ENCODE peak calls at places on chromosomes 11 and 22, in nine cellular contexts. One of them, this sample, is unnamed.

GRCh38 chr11:108223449-108224149 is 732 bp downstream of the ATM start:
- DNase-seq in SK-N-SH: no peak
- DNase-seq in mammary epithelial cell: peak; percentile 7
- DNase-seq in mesendoderm: peak; percentile 91
- DNase-seq in astrocyte: peak; percentile 48
- DNase-seq in A549: no peak
- DNase-seq in neuronal stem cell: no peak
- DNase-seq in H9: no peak
- DNase-seq in GM23248: peak; percentile 53
- DNase-seq in this sample: peak; percentile 32

GRCh38 chr22:31179345-31179744 is 19.4 kb downstream of the RNF185 start:
- DNase-seq in SK-N-SH: no peak
- DNase-seq in mammary epithelial cell: peak; percentile 67
- DNase-seq in mesendoderm: no peak
- DNase-seq in astrocyte: peak; percentile 55
- DNase-seq in A549: peak; percentile 60
- DNase-seq in neuronal stem cell: no peak
- DNase-seq in H9: no peak
- DNase-seq in GM23248: peak; percentile 76
- DNase-seq in this sample: no peak

GRCh38 chr11:122367809-122368231 is 251.8 kb upstream of the BLID start:
- DNase-seq in SK-N-SH: no peak
- DNase-seq in mammary epithelial cell: peak; percentile 20
- DNase-seq in mesendoderm: no peak
- DNase-seq in astrocyte: peak; percentile 77
- DNase-seq in A549: peak; percentile 36
- DNase-seq in neuronal stem cell: no peak
- DNase-seq in H9: no peak
- DNase-seq in GM23248: peak; percentile 84
- DNase-seq in this sample: no peak

GRCh38 chr11:72958790-72959189 is 144.6 kb downstream of the ATG16L2 start:
- DNase-seq in SK-N-SH: no peak
- DNase-seq in mammary epithelial cell: no peak
- DNase-seq in mesendoderm: no peak
- DNase-seq in astrocyte: peak; percentile 47
- DNase-seq in A549: no peak
- DNase-seq in neuronal stem cell: no peak
- DNase-seq in H9: no peak
- DNase-seq in GM23248: no peak
- DNase-seq in this sample: peak; percentile 72

GRCh38 chr11:116853461-116854073 is 16.1 kb upstream of the APOA1 start:
- DNase-seq in SK-N-SH: no peak
- DNase-seq in mammary epithelial cell: peak; percentile 96
- DNase-seq in mesendoderm: no peak
- DNase-seq in astrocyte: peak; percentile 96
- DNase-seq in A549: no peak
- DNase-seq in neuronal stem cell: no peak
- DNase-seq in H9: no peak
- DNase-seq in GM23248: peak; percentile 96
- DNase-seq in this sample: peak; percentile 95

GRCh38 chr11:64306563-64306875 is 1.2 kb downstream of the ESRRA start:
- DNase-seq in SK-N-SH: no peak
- DNase-seq in mammary epithelial cell: no peak
- DNase-seq in mesendoderm: no peak
- DNase-seq in astrocyte: no peak
- DNase-seq in A549: no peak
- DNase-seq in neuronal stem cell: no peak
- DNase-seq in H9: no peak
- DNase-seq in GM23248: no peak
- DNase-seq in this sample: no peak

GRCh38 chr11:112085822-112086421 is 634 bp downstream of the TIMM8B start:
- DNase-seq in SK-N-SH: peak; percentile 55
- DNase-seq in mammary epithelial cell: peak; percentile 33
- DNase-seq in mesendoderm: peak; percentile 36
- DNase-seq in astrocyte: no peak
- DNase-seq in A549: peak; percentile 14
- DNase-seq in neuronal stem cell: no peak
- DNase-seq in H9: no peak
- DNase-seq in GM23248: peak; percentile 69
- DNase-seq in this sample: peak; percentile 80

GRCh38 chr11:726278-726915 is 20.4 kb downstream of the EPS8L2 start:
- DNase-seq in SK-N-SH: peak; percentile 71
- DNase-seq in mammary epithelial cell: peak; percentile 83
- DNase-seq in mesendoderm: peak; percentile 40
- DNase-seq in astrocyte: peak; percentile 53
- DNase-seq in A549: no peak
- DNase-seq in neuronal stem cell: no peak
- DNase-seq in H9: peak; percentile 66
- DNase-seq in GM23248: peak; percentile 73
- DNase-seq in this sample: peak; percentile 94

DNA sequence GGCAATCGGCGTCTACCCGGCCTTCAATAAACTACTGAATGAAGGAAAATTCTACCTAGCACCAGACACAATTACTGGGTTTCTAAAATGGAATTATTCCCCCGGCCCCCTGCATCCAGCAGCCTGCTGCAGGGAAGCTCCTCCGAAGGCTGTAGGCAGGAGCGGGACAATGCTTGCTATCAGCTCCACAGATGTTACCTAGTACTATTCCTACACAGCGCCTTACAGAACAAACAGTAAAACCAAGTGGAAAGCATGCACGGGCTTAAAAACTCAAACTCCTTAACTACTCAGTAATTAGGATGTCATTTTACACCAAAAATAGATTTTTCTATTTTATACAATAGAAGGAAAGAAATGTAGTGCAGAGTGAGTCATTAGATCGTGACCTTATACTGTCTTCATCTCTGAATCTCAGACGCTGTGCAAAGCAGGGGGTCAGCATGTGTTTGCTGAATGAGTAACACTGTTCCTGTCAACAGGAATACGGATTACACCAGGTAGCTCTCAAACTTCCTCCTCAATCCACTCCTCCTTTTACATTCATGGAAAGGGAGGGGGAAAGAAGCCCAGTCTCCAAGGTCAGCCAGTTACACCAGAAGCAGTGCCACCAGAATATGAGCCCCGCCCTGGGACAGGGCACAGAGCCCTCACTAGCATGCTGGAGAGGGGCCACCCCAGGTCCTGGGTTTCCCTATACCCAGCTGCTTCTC is 74.9 kb downstream of the PACSIN2 start:
- DNase-seq in SK-N-SH: no peak
- DNase-seq in mammary epithelial cell: peak; percentile 72
- DNase-seq in mesendoderm: peak; percentile 78
- DNase-seq in astrocyte: peak; percentile 90
- DNase-seq in A549: peak; percentile 92
- DNase-seq in neuronal stem cell: no peak
- DNase-seq in H9: no peak
- DNase-seq in GM23248: peak; percentile 89
- DNase-seq in this sample: peak; percentile 89
- H3K4me2 ChIP-seq in SK-N-SH: peak overlapping the region; percentile 73
- H3K4me2 ChIP-seq in mammary epithelial cell: peak overlapping the region; percentile 56
- H3K4me2 ChIP-seq in mesendoderm: no peak overlapping the region
- H3K4me2 ChIP-seq in astrocyte: peak overlapping the region; percentile 78
- H3K4me2 ChIP-seq in A549: peak overlapping the region; percentile 83
- H3K4me2 ChIP-seq in neuronal stem cell: no peak overlapping the region
- H3K4me2 ChIP-seq in H9: no peak overlapping the region
- H3K4me2 ChIP-seq in GM23248: peak overlapping the region; percentile 40
- H3K4me2 ChIP-seq in this sample: peak overlapping the region; percentile 29

GRCh38 chr11:18011633-18012313 is 1.1 kb downstream of the SERGEF start:
- DNase-seq in SK-N-SH: peak; percentile 16
- DNase-seq in mammary epithelial cell: no peak
- DNase-seq in mesendoderm: no peak
- DNase-seq in astrocyte: no peak
- DNase-seq in A549: no peak
- DNase-seq in neuronal stem cell: no peak
- DNase-seq in H9: no peak
- DNase-seq in GM23248: peak; percentile 45
- DNase-seq in this sample: no peak

GRCh38 chr11:18010271-18010670 is 2.6 kb downstream of the SERGEF start:
- DNase-seq in SK-N-SH: no peak
- DNase-seq in mammary epithelial cell: no peak
- DNase-seq in mesendoderm: no peak
- DNase-seq in astrocyte: no peak
- DNase-seq in A549: peak; percentile 16
- DNase-seq in neuronal stem cell: no peak
- DNase-seq in H9: no peak
- DNase-seq in GM23248: peak; percentile 5
- DNase-seq in this sample: no peak

GRCh38 chr11:18012906-18013781 is at the start of gene SERGEF:
- DNase-seq in SK-N-SH: peak; percentile 94
- DNase-seq in mammary epithelial cell: peak; percentile 93
- DNase-seq in mesendoderm: peak; percentile 93
- DNase-seq in astrocyte: peak; percentile 76
- DNase-seq in A549: peak; percentile 89
- DNase-seq in neuronal stem cell: peak; percentile 93
- DNase-seq in H9: peak; percentile 96
- DNase-seq in GM23248: peak; percentile 89
- DNase-seq in this sample: peak; percentile 97

GRCh38 chr11:18012314-18012905 is 437 bp downstream of the SERGEF start:
- DNase-seq in SK-N-SH: peak; percentile 57
- DNase-seq in mammary epithelial cell: peak; percentile 30
- DNase-seq in mesendoderm: peak; percentile 68
- DNase-seq in astrocyte: peak; percentile 16
- DNase-seq in A549: peak; percentile 20
- DNase-seq in neuronal stem cell: no peak
- DNase-seq in H9: peak; percentile 57
- DNase-seq in GM23248: no peak
- DNase-seq in this sample: peak; percentile 79

DNA sequence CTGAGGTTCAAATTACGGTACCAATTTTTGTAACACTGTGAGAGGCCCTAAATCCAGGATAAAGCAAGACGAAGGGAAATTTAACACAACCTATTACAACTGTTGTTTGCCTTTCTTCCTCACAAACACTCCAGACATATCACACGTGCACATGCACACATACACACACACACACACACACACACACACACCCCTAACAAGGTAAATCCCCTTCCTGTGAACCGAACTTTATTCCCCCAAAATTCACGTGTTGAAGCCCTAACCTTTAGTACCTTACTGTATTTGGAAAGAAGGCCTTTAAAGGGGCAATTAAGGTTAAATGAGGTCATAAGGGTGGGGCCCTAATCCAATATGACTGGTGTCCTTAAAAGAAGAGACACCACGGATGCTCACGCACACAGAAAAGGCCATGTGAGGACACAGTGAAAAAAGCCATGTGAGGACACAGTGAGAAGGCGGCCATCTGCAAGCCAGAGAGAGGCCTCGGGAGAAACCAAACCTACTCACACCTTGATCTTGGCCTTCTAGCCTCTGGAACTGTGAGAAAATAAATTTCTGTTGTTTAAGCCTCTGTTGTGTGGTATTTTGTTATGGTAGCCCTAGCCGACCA is 1.8 kb downstream of the SERGEF start:
- DNase-seq in SK-N-SH: no peak
- DNase-seq in mammary epithelial cell: no peak
- DNase-seq in mesendoderm: no peak
- DNase-seq in astrocyte: no peak
- DNase-seq in A549: no peak
- DNase-seq in neuronal stem cell: no peak
- DNase-seq in H9: no peak
- DNase-seq in GM23248: peak; percentile 13
- DNase-seq in this sample: no peak
- H3K4me2 ChIP-seq in SK-N-SH: no peak overlapping the region
- H3K4me2 ChIP-seq in mammary epithelial cell: peak overlapping the region; percentile 98
- H3K4me2 ChIP-seq in mesendoderm: no peak overlapping the region
- H3K4me2 ChIP-seq in astrocyte: peak overlapping the region; percentile 98
- H3K4me2 ChIP-seq in A549: peak overlapping the region; percentile 98
- H3K4me2 ChIP-seq in neuronal stem cell: no peak overlapping the region
- H3K4me2 ChIP-seq in H9: no peak overlapping the region
- H3K4me2 ChIP-seq in GM23248: no peak overlapping the region
- H3K4me2 ChIP-seq in this sample: no peak overlapping the region

GRCh38 chr11:60629399-60629798 is 70.0 kb upstream of the MS4A8 start:
- DNase-seq in SK-N-SH: no peak
- DNase-seq in mammary epithelial cell: no peak
- DNase-seq in mesendoderm: no peak
- DNase-seq in astrocyte: no peak
- DNase-seq in A549: no peak
- DNase-seq in neuronal stem cell: no peak
- DNase-seq in H9: no peak
- DNase-seq in GM23248: no peak
- DNase-seq in this sample: no peak

GRCh38 chr11:60633645-60634044 is 65.8 kb upstream of the MS4A8 start:
- DNase-seq in SK-N-SH: no peak
- DNase-seq in mammary epithelial cell: no peak
- DNase-seq in mesendoderm: no peak
- DNase-seq in astrocyte: no peak
- DNase-seq in A549: no peak
- DNase-seq in neuronal stem cell: no peak
- DNase-seq in H9: no peak
- DNase-seq in GM23248: no peak
- DNase-seq in this sample: no peak

GRCh38 chr11:60631939-60632338 is 67.5 kb upstream of the MS4A8 start:
- DNase-seq in SK-N-SH: no peak
- DNase-seq in mammary epithelial cell: no peak
- DNase-seq in mesendoderm: no peak
- DNase-seq in astrocyte: no peak
- DNase-seq in A549: no peak
- DNase-seq in neuronal stem cell: no peak
- DNase-seq in H9: no peak
- DNase-seq in GM23248: no peak
- DNase-seq in this sample: no peak

DNA sequence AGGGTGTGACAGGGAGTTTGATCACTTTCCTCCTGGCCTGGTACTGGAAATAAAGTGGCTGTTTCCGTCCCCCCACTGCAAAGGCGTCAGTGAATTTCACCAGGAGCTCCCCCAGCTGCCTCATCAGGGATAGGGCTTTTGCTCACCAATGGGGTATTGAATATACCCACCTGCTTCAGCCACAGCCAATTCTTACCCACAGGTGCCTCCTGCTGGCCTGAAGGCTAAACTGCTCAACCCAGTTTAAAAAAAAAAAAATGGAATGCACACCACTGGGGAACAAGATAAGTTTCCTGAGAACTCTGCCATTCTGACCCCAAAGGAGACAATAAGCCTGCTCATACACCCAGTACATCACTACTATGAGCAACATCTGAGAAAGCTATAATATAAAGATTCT is 65.3 kb upstream of the MS4A8 start:
- DNase-seq in SK-N-SH: no peak
- DNase-seq in mammary epithelial cell: no peak
- DNase-seq in mesendoderm: peak; percentile 65
- DNase-seq in astrocyte: no peak
- DNase-seq in A549: no peak
- DNase-seq in neuronal stem cell: no peak
- DNase-seq in H9: peak; percentile 66
- DNase-seq in GM23248: peak; percentile 6
- DNase-seq in this sample: no peak
- H3K4me2 ChIP-seq in SK-N-SH: no peak overlapping the region
- H3K4me2 ChIP-seq in mammary epithelial cell: no peak overlapping the region
- H3K4me2 ChIP-seq in mesendoderm: no peak overlapping the region
- H3K4me2 ChIP-seq in astrocyte: no peak overlapping the region
- H3K4me2 ChIP-seq in A549: no peak overlapping the region
- H3K4me2 ChIP-seq in neuronal stem cell: no peak overlapping the region
- H3K4me2 ChIP-seq in H9: no peak overlapping the region
- H3K4me2 ChIP-seq in GM23248: no peak overlapping the region
- H3K4me2 ChIP-seq in this sample: no peak overlapping the region

GRCh38 chr22:37843746-37844089 is 416 bp downstream of the ANKRD54 start:
- DNase-seq in SK-N-SH: peak; percentile 85
- DNase-seq in mammary epithelial cell: no peak
- DNase-seq in mesendoderm: no peak
- DNase-seq in astrocyte: no peak
- DNase-seq in A549: no peak
- DNase-seq in neuronal stem cell: no peak
- DNase-seq in H9: no peak
- DNase-seq in GM23248: peak; percentile 74
- DNase-seq in this sample: peak; percentile 93

GRCh38 chr22:37844904-37845334 is 785 bp upstream of the ANKRD54 start:
- DNase-seq in SK-N-SH: no peak
- DNase-seq in mammary epithelial cell: no peak
- DNase-seq in mesendoderm: no peak
- DNase-seq in astrocyte: no peak
- DNase-seq in A549: no peak
- DNase-seq in neuronal stem cell: no peak
- DNase-seq in H9: no peak
- DNase-seq in GM23248: peak; percentile 48
- DNase-seq in this sample: no peak

GRCh38 chr22:37846433-37846832 is 2.3 kb upstream of the ANKRD54 start:
- DNase-seq in SK-N-SH: no peak
- DNase-seq in mammary epithelial cell: no peak
- DNase-seq in mesendoderm: no peak
- DNase-seq in astrocyte: no peak
- DNase-seq in A549: no peak
- DNase-seq in neuronal stem cell: no peak
- DNase-seq in H9: no peak
- DNase-seq in GM23248: no peak
- DNase-seq in this sample: no peak

GRCh38 chr22:37842015-37842793 is 1.9 kb downstream of the ANKRD54 start:
- DNase-seq in SK-N-SH: no peak
- DNase-seq in mammary epithelial cell: no peak
- DNase-seq in mesendoderm: no peak
- DNase-seq in astrocyte: no peak
- DNase-seq in A549: no peak
- DNase-seq in neuronal stem cell: no peak
- DNase-seq in H9: no peak
- DNase-seq in GM23248: no peak
- DNase-seq in this sample: peak; percentile 18
- H3K4me2 ChIP-seq in SK-N-SH: peak overlapping the region; percentile 91
- H3K4me2 ChIP-seq in mammary epithelial cell: peak overlapping the region; percentile 13
- H3K4me2 ChIP-seq in mesendoderm: no peak overlapping the region
- H3K4me2 ChIP-seq in astrocyte: peak overlapping the region; percentile 83
- H3K4me2 ChIP-seq in A549: peak overlapping the region; percentile 96
- H3K4me2 ChIP-seq in neuronal stem cell: no peak overlapping the region
- H3K4me2 ChIP-seq in H9: no peak overlapping the region
- H3K4me2 ChIP-seq in GM23248: peak overlapping the region; percentile 55
- H3K4me2 ChIP-seq in this sample: peak overlapping the region; percentile 93